ENCODE peak calls at places on chromosomes 16 and 17, in eight cellular contexts. U is mammary epithelial cell, H is prostate gland, Z is endothelial cell of umbilical vein, L is brain microvascular endothelial cell, A is HL-60, O is thyroid gland, Y is neural progenitor cell. M is an unnamed sample.

GRCh38 chr17:77553459-77554066 is 404.9 kb upstream of the TNRC6C start:
- DNase-seq in U (no peak), H (no peak), Z (no peak), L (no peak), A (no peak), O (no peak), Y (no peak), M (no peak)

GRCh38 chr17:413016-413350 is 60.4 kb upstream of the RPH3AL start:
- DNase-seq in U (no peak), H (no peak), Z (no peak), L (no peak), A (no peak), O (no peak), Y (no peak), M (no peak)

GRCh38 chr16:82368041-82368440 is 198.0 kb upstream of the MPHOSPH6 start:
- DNase-seq in U (peak), H (peak), Z (peak), L (peak), A (peak), O (peak), Y (peak), M (peak)

GRCh38 chr17:30840775-30841174 is 9.0 kb downstream of the ATAD5 start:
- DNase-seq in U (no peak), H (no peak), Z (no peak), L (no peak), A (peak), O (no peak), Y (no peak), M (no peak)

GRCh38 chr17:69501591-69502468 is 87.3 kb downstream of the MAP2K6 start:
- DNase-seq in U (peak), H (peak), Z (peak), L (no peak), A (peak), O (peak), Y (peak), M (no peak)

GRCh38 chr17:29146369-29146972 is 33.7 kb downstream of the MYO18A start:
- DNase-seq in U (no peak), H (no peak), Z (no peak), L (no peak), A (no peak), O (no peak), Y (no peak), M (no peak)

GRCh38 chr16:85075236-85075924 is 36.9 kb downstream of the CIBAR2 start:
- DNase-seq in U (no peak), H (no peak), Z (no peak), L (no peak), A (no peak), O (no peak), Y (peak), M (no peak)

GRCh38 chr17:4560837-4561241 is 462 bp upstream of the GGT6 start:
- DNase-seq in U (no peak), H (no peak), Z (no peak), L (no peak), A (no peak), O (no peak), Y (peak), M (no peak)

GRCh38 chr16:73019456-73020362 is 28.2 kb downstream of the ZFHX3 start:
- DNase-seq in U (no peak), H (no peak), Z (peak), L (peak), A (no peak), O (peak), Y (no peak), M (peak)

GRCh38 chr16:63067141-63067540 is 1030.9 kb upstream of the CDH8 start:
- DNase-seq in U (no peak), H (no peak), Z (no peak), L (no peak), A (no peak), O (no peak), Y (peak), M (no peak)
- H3K27ac ChIP-seq in U (no peak), H (no peak), Z (no peak), L (no peak), A (no peak), O (no peak), Y (no peak), M (no peak)

DNA sequence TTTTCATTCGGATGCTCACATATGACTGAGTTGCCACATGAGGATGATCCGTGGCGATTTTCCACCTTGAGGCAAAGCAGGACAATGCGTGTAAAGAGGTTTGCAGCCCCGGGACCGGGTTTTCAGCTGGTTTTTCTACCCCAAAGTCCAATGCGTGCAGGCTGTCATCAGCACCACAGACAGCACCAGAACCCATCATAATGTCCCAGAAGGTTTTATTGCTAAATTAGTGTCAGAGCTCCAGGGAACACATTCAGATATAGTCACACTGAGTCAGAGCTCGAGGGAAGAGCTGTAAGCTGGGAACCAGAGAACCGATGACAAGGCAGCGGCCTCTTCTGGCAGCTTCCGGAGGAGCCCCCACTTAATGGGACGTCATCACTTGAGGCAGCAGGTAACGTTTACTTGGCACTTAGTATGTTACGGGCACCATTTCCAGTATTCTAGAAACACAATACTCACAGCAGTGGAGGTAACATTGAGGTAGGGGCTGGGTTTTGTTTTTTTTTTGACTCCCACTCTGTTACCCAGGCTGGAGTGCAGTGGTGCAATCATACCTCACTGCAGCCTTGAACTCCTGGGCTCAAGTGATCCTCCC is 8.9 kb upstream of the NAGPA start:
- DNase-seq in U (peak), H (no peak), Z (no peak), L (peak), A (no peak), O (no peak), Y (peak), M (no peak)
- TF ChIP-seq CTCF in U (no peak), H (no peak), Z (no peak), L (peak), A (peak), O (no peak), Y (peak), M (no peak)

GRCh38 chr17:27541326-27542023 is 85.2 kb downstream of the KSR1 start:
- DNase-seq in U (no peak), H (no peak), Z (no peak), L (no peak), A (no peak), O (no peak), Y (no peak), M (no peak)

GRCh38 chr17:27539152-27539551 is 82.9 kb downstream of the KSR1 start:
- DNase-seq in U (no peak), H (no peak), Z (no peak), L (no peak), A (no peak), O (no peak), Y (no peak), M (no peak)

GRCh38 chr17:27540300-27541105 is 84.3 kb downstream of the KSR1 start:
- DNase-seq in U (peak), H (peak), Z (no peak), L (peak), A (peak), O (peak), Y (no peak), M (no peak)

GRCh38 chr17:27538156-27538955 is 82.1 kb downstream of the KSR1 start:
- DNase-seq in U (no peak), H (no peak), Z (no peak), L (no peak), A (no peak), O (no peak), Y (no peak), M (no peak)

GRCh38 chr17:27539794-27540193 is 83.5 kb downstream of the KSR1 start:
- DNase-seq in U (no peak), H (no peak), Z (no peak), L (no peak), A (no peak), O (no peak), Y (no peak), M (no peak)
- H3K27ac ChIP-seq in U (no peak), H (no peak), Z (no peak), L (peak), A (no peak), O (peak), Y (no peak), M (peak)

GRCh38 chr17:62898239-62898864 is 67.7 kb upstream of the TANC2 start:
- DNase-seq in U (no peak), H (no peak), Z (peak), L (no peak), A (no peak), O (no peak), Y (no peak), M (no peak)

GRCh38 chr17:62897706-62898105 is 68.3 kb upstream of the TANC2 start:
- DNase-seq in U (no peak), H (no peak), Z (peak), L (no peak), A (no peak), O (no peak), Y (no peak), M (no peak)

GRCh38 chr17:62895256-62895649 is 70.8 kb upstream of the TANC2 start:
- DNase-seq in U (no peak), H (no peak), Z (no peak), L (no peak), A (no peak), O (no peak), Y (no peak), M (no peak)

GRCh38 chr17:62892870-62893338 is 73.1 kb upstream of the TANC2 start:
- DNase-seq in U (peak), H (peak), Z (peak), L (peak), A (peak), O (no peak), Y (no peak), M (peak)

DNA sequence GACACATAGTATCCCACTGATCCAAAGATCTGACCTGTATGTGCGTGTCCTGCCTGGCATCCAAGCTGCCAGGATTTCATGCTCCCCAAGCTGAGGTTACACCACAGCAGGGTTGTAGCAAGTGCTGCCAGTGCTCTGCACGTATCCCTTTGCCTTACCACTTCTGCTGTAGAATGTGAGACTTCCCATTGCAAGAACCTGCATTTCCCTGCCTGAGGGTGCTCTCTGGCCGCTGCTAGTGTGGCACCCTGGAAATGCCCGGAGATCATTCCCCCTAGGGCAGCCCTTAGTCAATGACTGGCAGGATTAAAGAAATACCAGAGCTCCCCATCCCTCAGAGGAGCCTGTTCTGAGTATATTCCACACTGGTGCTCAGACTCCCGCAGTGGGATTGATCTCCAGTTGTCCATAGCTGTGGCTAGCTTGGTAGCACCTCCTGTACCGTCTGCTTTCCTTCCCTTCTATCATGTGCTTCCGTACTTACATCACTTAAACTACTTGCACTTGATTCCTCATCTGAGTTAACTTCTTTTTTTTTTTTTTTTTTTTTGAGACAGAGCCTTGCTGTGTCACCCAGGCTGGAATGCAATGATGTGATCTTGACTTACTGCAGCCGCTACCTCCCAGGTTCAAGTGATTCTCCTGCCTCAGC is 70.3 kb upstream of the TANC2 start:
- DNase-seq in U (peak), H (no peak), Z (no peak), L (no peak), A (peak), O (no peak), Y (no peak), M (no peak)
- TF ChIP-seq CTCF in U (no peak), H (no peak), Z (no peak), L (no peak), A (no peak), O (no peak), Y (no peak), M (no peak)

DNA sequence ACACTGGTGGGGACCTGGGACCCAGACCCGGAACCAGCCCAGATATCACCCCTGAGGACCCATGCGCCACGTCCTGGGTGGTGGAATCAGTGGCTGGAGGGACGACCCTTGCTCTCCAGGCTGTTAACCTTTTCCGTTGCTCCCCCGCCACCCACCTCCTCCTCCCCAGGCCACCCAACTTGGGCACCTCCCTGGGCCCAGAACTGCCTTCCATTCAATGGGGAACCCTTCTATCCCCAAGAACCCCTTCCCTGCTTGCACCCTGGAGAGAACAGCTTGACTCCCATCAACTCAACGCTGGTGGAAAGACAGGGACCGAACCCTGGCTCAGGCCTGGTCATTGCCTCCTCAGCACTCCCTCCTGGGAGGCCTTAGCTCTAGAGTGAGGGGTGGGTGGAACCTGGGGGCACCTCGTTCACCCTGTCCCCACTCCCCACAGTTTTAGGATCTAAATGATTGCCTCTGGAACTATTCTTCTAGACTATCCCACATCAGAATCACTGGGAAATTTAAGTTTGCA is 5.7 kb upstream of the IL32 start:
- DNase-seq in U (no peak), H (no peak), Z (no peak), L (no peak), A (no peak), O (no peak), Y (no peak), M (no peak)
- H3K27ac ChIP-seq in U (peak), H (peak), Z (peak), L (peak), A (peak), O (peak), Y (no peak), M (peak)

GRCh38 chr16:3150346-3151218 is 15.8 kb downstream of the ZNF213 start:
- DNase-seq in U (peak), H (peak), Z (peak), L (peak), A (peak), O (peak), Y (peak), M (peak)
- TF ChIP-seq CTCF in U (no peak), H (no peak), Z (no peak), L (no peak), A (no peak), O (no peak), Y (no peak), M (no peak)

DNA sequence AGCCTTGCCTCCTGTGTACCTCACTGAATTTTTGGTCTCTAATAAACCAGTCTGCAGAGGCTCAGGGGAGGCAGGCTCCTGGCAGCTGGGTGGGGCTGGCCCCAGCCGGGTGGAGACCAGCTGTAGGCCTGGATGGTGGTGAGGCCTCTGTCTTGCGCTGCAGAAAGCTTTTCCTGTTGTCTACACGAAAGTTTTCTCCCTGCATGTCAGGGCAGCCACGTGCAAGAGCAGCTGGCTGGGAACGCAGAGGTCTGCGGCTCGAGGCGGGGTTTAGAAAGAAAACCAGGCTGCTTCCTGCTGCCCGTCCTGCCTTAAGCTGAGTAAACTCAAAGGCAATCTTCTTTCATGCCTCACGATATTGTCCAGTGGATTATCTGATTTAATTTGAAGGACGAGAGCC is 2.4 kb downstream of the SERPINF1 start:
- DNase-seq in U (peak), H (peak), Z (peak), L (peak), A (peak), O (no peak), Y (no peak), M (no peak)
- H3K27ac ChIP-seq in U (peak), H (peak), Z (no peak), L (peak), A (peak), O (peak), Y (no peak), M (peak)

DNA sequence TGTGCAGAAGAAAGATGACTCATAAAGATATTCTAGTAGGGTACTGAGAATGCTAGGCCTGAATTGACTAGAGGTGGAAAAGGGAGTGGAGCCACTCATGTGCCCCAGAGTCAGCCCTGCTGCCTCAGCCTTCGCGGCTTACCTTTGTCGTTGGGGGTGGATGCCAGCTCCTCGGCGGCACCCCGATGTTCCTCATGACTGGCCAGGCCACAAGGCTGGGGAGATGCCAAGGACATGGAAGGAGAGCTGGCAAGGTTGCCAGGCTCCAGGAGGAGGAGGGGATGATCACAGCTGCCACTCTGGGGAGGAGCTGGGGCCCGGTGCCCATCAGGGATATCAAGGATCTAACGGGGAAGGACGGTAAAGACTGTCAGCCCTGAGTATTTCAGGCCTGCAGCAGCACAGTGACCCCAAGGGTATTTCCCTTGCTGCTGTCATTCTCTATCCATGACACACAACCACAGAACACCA is 9.6 kb upstream of the SLC35B1 start:
- DNase-seq in U (no peak), H (no peak), Z (no peak), L (no peak), A (no peak), O (peak), Y (no peak), M (no peak)
- TF ChIP-seq CTCF in U (no peak), H (no peak), Z (no peak), L (no peak), A (no peak), O (no peak), Y (no peak), M (no peak)

DNA sequence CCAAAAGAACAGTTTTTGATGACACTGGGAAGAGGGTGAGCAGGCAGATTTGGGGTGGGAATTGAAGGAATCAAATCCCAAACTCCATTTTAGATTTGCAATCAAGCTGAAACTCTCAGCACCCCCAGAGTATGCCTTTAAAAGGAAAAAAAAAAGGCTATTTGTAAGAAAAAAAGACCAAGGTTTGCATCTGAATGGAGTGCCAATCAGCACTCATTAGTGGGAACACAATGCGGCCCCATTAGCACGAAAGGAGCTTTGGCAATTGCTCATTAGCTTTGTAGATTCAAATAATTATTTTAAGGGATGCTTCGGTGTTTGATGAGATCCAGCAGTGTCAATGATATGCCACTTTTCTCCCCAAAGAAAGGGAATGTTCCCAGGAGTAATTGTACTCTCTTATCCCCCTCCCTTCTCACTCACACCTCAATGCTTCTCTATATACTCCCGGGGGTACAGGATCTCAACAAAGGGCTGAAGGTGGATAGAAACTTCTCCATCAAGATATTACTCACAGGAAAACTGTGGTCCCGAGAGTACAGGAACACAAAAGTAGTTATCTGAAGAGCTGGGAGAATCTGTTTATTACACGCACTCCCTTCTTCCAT is 32.2 kb downstream of the CHP2 start:
- DNase-seq in U (no peak), H (no peak), Z (no peak), L (no peak), A (no peak), O (no peak), Y (peak), M (no peak)
- H3K27ac ChIP-seq in U (no peak), H (no peak), Z (no peak), L (no peak), A (no peak), O (no peak), Y (no peak), M (no peak)

GRCh38 chr17:45161288-45162021 is at the start of gene HEXIM2:
- DNase-seq in U (peak), H (peak), Z (peak), L (peak), A (peak), O (peak), Y (peak), M (peak)

GRCh38 chr17:45156242-45156641 is 5.4 kb upstream of the HEXIM2 start:
- DNase-seq in U (no peak), H (no peak), Z (no peak), L (no peak), A (no peak), O (no peak), Y (no peak), M (no peak)

GRCh38 chr17:45162022-45162687 is 480 bp downstream of the HEXIM2 start:
- DNase-seq in U (no peak), H (no peak), Z (no peak), L (no peak), A (no peak), O (no peak), Y (no peak), M (no peak)

GRCh38 chr17:45164734-45165269 is 3.1 kb downstream of the HEXIM2 start:
- DNase-seq in U (no peak), H (no peak), Z (no peak), L (no peak), A (no peak), O (no peak), Y (no peak), M (no peak)

GRCh38 chr17:45160505-45161287 is 979 bp upstream of the HEXIM2 start:
- DNase-seq in U (peak), H (peak), Z (peak), L (peak), A (peak), O (peak), Y (peak), M (no peak)
- TF ChIP-seq CTCF in U (no peak), H (no peak), Z (no peak), L (peak), A (no peak), O (no peak), Y (peak), M (no peak)